ENCODE peak calls at places on chromosomes 3 and 15, in seven cellular contexts. X is activated effector memory CD4-positive, alpha-beta T cell treated with Interleukin-2 at 50 U/mL for 16 hours; C is NCI-H1105 treated with DMSO at 0.1 percent for 48 hours; G is stimulated activated CD4-positive, alpha-beta T cell treated with anti-CD3 and anti-CD28 coated beads, TNF-alpha, amount 100 ng/mL, for 1 hour; I is NB4; S is cardiac fibroblast; L is KBM-7. U is an unnamed sample.

GRCh38 chr3:8318002-8318649 is 183.5 kb upstream of the LMCD1 start:
- DNase-seq in X (no peak), C (peak), G (no peak), I (no peak), S (peak), L (no peak), U (no peak)

GRCh38 chr3:33023176-33024136 is 72.0 kb downstream of the CCR4 start:
- DNase-seq in X (no peak), C (no peak), G (no peak), I (no peak), S (no peak), L (no peak), U (no peak)

GRCh38 chr15:58117619-58118018 is 20.6 kb upstream of the AQP9 start:
- DNase-seq in X (no peak), C (no peak), G (no peak), I (no peak), S (no peak), L (no peak), U (no peak)

GRCh38 chr3:170768334-170768801 is 101.6 kb downstream of the RPL22L1 start:
- DNase-seq in X (no peak), C (no peak), G (no peak), I (peak), S (no peak), L (no peak), U (no peak)

GRCh38 chr15:57340673-57341259 is 35.5 kb upstream of the CGNL1 start:
- DNase-seq in X (no peak), C (peak), G (no peak), I (peak), S (peak), L (peak), U (peak)

GRCh38 chr15:99052205-99052604 is 44.6 kb upstream of the PGPEP1L start:
- DNase-seq in X (no peak), C (no peak), G (no peak), I (peak), S (no peak), L (peak), U (no peak)

GRCh38 chr3:105352976-105353375 is 13.7 kb upstream of the ALCAM start:
- DNase-seq in X (no peak), C (no peak), G (no peak), I (no peak), S (peak), L (no peak), U (no peak)

GRCh38 chr15:65638681-65639089 is 16.9 kb downstream of the SLC24A1 start:
- DNase-seq in X (no peak), C (peak), G (no peak), I (peak), S (peak), L (peak), U (peak)

GRCh38 chr15:52440414-52440813 is 88.3 kb downstream of the MYO5A start:
- DNase-seq in X (no peak), C (no peak), G (no peak), I (peak), S (no peak), L (no peak), U (no peak)

GRCh38 chr3:186461141-186461540 is 83.0 kb downstream of the CRYGS start:
- DNase-seq in X (no peak), C (no peak), G (no peak), I (peak), S (peak), L (no peak), U (no peak)

GRCh38 chr3:175585898-175586297 is 726.8 kb downstream of the NAALADL2 start:
- DNase-seq in X (no peak), C (no peak), G (no peak), I (no peak), S (peak), L (no peak), U (no peak)

GRCh38 chr3:63931290-63931689 is 19.1 kb upstream of the SCAANT1 start:
- DNase-seq in X (no peak), C (no peak), G (no peak), I (no peak), S (no peak), L (no peak), U (no peak)

GRCh38 chr3:186746008-186746407 is 28.8 kb downstream of the KNG1 start:
- DNase-seq in X (no peak), C (no peak), G (no peak), I (peak), S (peak), L (peak), U (no peak)

GRCh38 chr3:36893137-36893557 is 51.7 kb downstream of the TRANK1 start:
- DNase-seq in X (no peak), C (no peak), G (peak), I (peak), S (peak), L (peak), U (no peak)

GRCh38 chr15:58221591-58222241 is 83.5 kb downstream of the AQP9 start:
- DNase-seq in X (no peak), C (no peak), G (no peak), I (peak), S (peak), L (no peak), U (peak)

GRCh38 chr3:115836944-115837343 is 213.6 kb downstream of the GAP43 start:
- DNase-seq in X (no peak), C (peak), G (no peak), I (peak), S (peak), L (no peak), U (no peak)

GRCh38 chr3:60755094-60755493 is 496.2 kb downstream of the FHIT start:
- DNase-seq in X (no peak), C (no peak), G (no peak), I (peak), S (no peak), L (no peak), U (peak)

GRCh38 chr3:36695769-36696137 is 68.6 kb downstream of the DCLK3 start:
- DNase-seq in X (no peak), C (no peak), G (no peak), I (no peak), S (no peak), L (no peak), U (no peak)

GRCh38 chr3:135970500-135971116 is 5.1 kb downstream of the PPP2R3A start:
- DNase-seq in X (no peak), C (no peak), G (no peak), I (peak), S (no peak), L (peak), U (no peak)

GRCh38 chr3:190302209-190302885 is 19.9 kb downstream of the CLDN1 start:
- DNase-seq in X (no peak), C (no peak), G (no peak), I (no peak), S (no peak), L (no peak), U (no peak)

GRCh38 chr3:186869253-186870235 is 27.0 kb downstream of the ADIPOQ start:
- DNase-seq in X (no peak), C (no peak), G (no peak), I (no peak), S (no peak), L (no peak), U (no peak)

GRCh38 chr15:49082960-49083359 is 36.7 kb upstream of the SECISBP2L start:
- DNase-seq in X (no peak), C (no peak), G (no peak), I (no peak), S (peak), L (no peak), U (no peak)

GRCh38 chr15:34664418-34664817 is 81.0 kb upstream of the GOLGA8B start:
- DNase-seq in X (no peak), C (no peak), G (no peak), I (no peak), S (no peak), L (no peak), U (no peak)

GRCh38 chr3:131856171-131856570 is 178.6 kb downstream of the CPNE4 start:
- DNase-seq in X (no peak), C (no peak), G (no peak), I (no peak), S (no peak), L (no peak), U (no peak)

GRCh38 chr15:98881526-98882517 is 125.8 kb downstream of the PGPEP1L start:
- DNase-seq in X (no peak), C (peak), G (no peak), I (peak), S (peak), L (peak), U (no peak)

GRCh38 chr15:74203914-74204431 is 1.4 kb upstream of the STRA6 start:
- DNase-seq in X (no peak), C (no peak), G (no peak), I (no peak), S (peak), L (no peak), U (peak)

GRCh38 chr3:63323766-63324165 is 45.7 kb downstream of the SYNPR start:
- DNase-seq in X (no peak), C (no peak), G (no peak), I (no peak), S (no peak), L (no peak), U (no peak)